ENCODE peak calls at places on chromosomes 3 and 15, in seven cellular contexts. One of them, this sample, is unnamed.

GRCh38 chr3:174442317-174442682 is 416.8 kb upstream of the NAALADL2 start:
- DNase-seq in H9: no peak
- DNase-seq in mesenchymal stem cell: no peak
- DNase-seq in trophoblast cell: no peak
- DNase-seq in mesendoderm: no peak
- DNase-seq in H1: no peak
- DNase-seq in IMR-90: no peak
- DNase-seq in this sample: no peak

GRCh38 chr15:60414016-60414682 is 16.4 kb upstream of the ANXA2 start:
- DNase-seq in mesendoderm: no peak
- DNase-seq in mesenchymal stem cell: peak
- DNase-seq in IMR-90: peak
- DNase-seq in H1: no peak
- DNase-seq in trophoblast cell: peak
- DNase-seq in H9: no peak
- DNase-seq in this sample: no peak

GRCh38 chr3:55620361-55621025 is 133.4 kb upstream of the WNT5A start:
- DNase-seq in H9: peak
- DNase-seq in mesenchymal stem cell: peak
- DNase-seq in H1: no peak
- DNase-seq in IMR-90: peak
- DNase-seq in trophoblast cell: peak
- DNase-seq in mesendoderm: peak
- DNase-seq in this sample: no peak

GRCh38 chr15:101448336-101448735 is 41.2 kb downstream of the PCSK6 start:
- DNase-seq in H9: no peak
- DNase-seq in mesenchymal stem cell: no peak
- DNase-seq in mesendoderm: no peak
- DNase-seq in IMR-90: no peak
- DNase-seq in H1: no peak
- DNase-seq in trophoblast cell: no peak
- DNase-seq in this sample: no peak

GRCh38 chr3:133933097-133934024 is 37.7 kb upstream of the RAB6B start:
- DNase-seq in IMR-90: no peak
- DNase-seq in H1: peak
- DNase-seq in mesenchymal stem cell: no peak
- DNase-seq in trophoblast cell: peak
- DNase-seq in mesendoderm: no peak
- DNase-seq in H9: peak
- DNase-seq in this sample: no peak

GRCh38 chr15:90184119-90184785 is 16.9 kb upstream of the SEMA4B start:
- DNase-seq in mesendoderm: no peak
- DNase-seq in mesenchymal stem cell: peak
- DNase-seq in H9: peak
- DNase-seq in IMR-90: no peak
- DNase-seq in trophoblast cell: peak
- DNase-seq in H1: no peak
- DNase-seq in this sample: no peak

GRCh38 chr3:38283810-38284775 is 2.0 kb downstream of the SLC22A14 start:
- DNase-seq in mesendoderm: no peak
- DNase-seq in H1: no peak
- DNase-seq in trophoblast cell: no peak
- DNase-seq in H9: no peak
- DNase-seq in mesenchymal stem cell: no peak
- DNase-seq in IMR-90: peak
- DNase-seq in this sample: no peak

GRCh38 chr3:152942366-152942765 is 107.4 kb downstream of the P2RY1 start:
- DNase-seq in trophoblast cell: no peak
- DNase-seq in H1: no peak
- DNase-seq in mesendoderm: no peak
- DNase-seq in mesenchymal stem cell: peak
- DNase-seq in H9: no peak
- DNase-seq in IMR-90: no peak
- DNase-seq in this sample: no peak

GRCh38 chr15:81213982-81214381 is 17.3 kb downstream of the IL16 start:
- DNase-seq in H9: no peak
- DNase-seq in trophoblast cell: no peak
- DNase-seq in H1: no peak
- DNase-seq in mesendoderm: no peak
- DNase-seq in mesenchymal stem cell: no peak
- DNase-seq in IMR-90: no peak
- DNase-seq in this sample: no peak

GRCh38 chr15:81215531-81215930 is 18.9 kb downstream of the IL16 start:
- DNase-seq in mesenchymal stem cell: no peak
- DNase-seq in IMR-90: no peak
- DNase-seq in H1: no peak
- DNase-seq in mesendoderm: no peak
- DNase-seq in H9: no peak
- DNase-seq in trophoblast cell: no peak
- DNase-seq in this sample: no peak

GRCh38 chr15:81215983-81216382 is 19.3 kb downstream of the IL16 start:
- DNase-seq in IMR-90: no peak
- DNase-seq in H9: no peak
- DNase-seq in H1: no peak
- DNase-seq in trophoblast cell: no peak
- DNase-seq in mesendoderm: no peak
- DNase-seq in mesenchymal stem cell: no peak
- DNase-seq in this sample: no peak

GRCh38 chr15:81211376-81211775 is 14.7 kb downstream of the IL16 start:
- DNase-seq in mesendoderm: no peak
- DNase-seq in H1: no peak
- DNase-seq in IMR-90: no peak
- DNase-seq in H9: no peak
- DNase-seq in mesenchymal stem cell: no peak
- DNase-seq in trophoblast cell: no peak
- DNase-seq in this sample: no peak

DNA sequence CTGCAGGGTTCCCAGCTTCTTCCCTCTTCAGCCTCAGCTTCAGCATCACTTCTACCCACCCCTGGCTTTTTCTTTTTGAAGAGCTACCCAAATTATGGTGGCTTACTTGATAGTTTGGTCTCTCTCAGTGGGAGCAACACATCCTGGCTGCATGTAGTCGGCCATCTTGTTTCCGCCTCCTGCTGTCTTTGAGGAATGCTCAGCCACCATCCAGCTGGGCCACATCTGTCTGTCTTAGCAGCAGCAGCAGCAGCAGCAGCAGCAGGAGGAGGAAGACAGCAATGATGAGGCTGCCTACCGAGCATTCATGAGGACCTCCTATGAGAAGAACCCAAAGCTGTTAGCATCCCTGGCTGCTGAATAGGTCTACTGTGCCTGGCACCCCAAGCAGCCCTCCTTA is 19.7 kb downstream of the IL16 start:
- DNase-seq in mesenchymal stem cell: no peak
- DNase-seq in H1: no peak
- DNase-seq in H9: peak
- DNase-seq in IMR-90: no peak
- DNase-seq in trophoblast cell: no peak
- DNase-seq in mesendoderm: peak
- DNase-seq in this sample: no peak
- H2AK5ac ChIP-seq in mesenchymal stem cell: no peak
- H2AK5ac ChIP-seq in H1: no peak
- H2AK5ac ChIP-seq in H9: no peak
- H2AK5ac ChIP-seq in IMR-90: no peak
- H2AK5ac ChIP-seq in trophoblast cell: no peak
- H2AK5ac ChIP-seq in mesendoderm: no peak
- H2AK5ac ChIP-seq in this sample: no peak

GRCh38 chr3:138496436-138496835 is 62.0 kb downstream of the ESYT3 start:
- DNase-seq in H1: no peak
- DNase-seq in trophoblast cell: no peak
- DNase-seq in mesendoderm: no peak
- DNase-seq in H9: no peak
- DNase-seq in IMR-90: no peak
- DNase-seq in mesenchymal stem cell: no peak
- DNase-seq in this sample: no peak

GRCh38 chr3:138493804-138494606 is 59.6 kb downstream of the ESYT3 start:
- DNase-seq in mesendoderm: no peak
- DNase-seq in mesenchymal stem cell: peak
- DNase-seq in H9: no peak
- DNase-seq in H1: no peak
- DNase-seq in IMR-90: peak
- DNase-seq in trophoblast cell: peak
- DNase-seq in this sample: no peak

GRCh38 chr3:138494607-138494929 is 60.2 kb downstream of the ESYT3 start:
- DNase-seq in trophoblast cell: no peak
- DNase-seq in mesenchymal stem cell: no peak
- DNase-seq in H1: no peak
- DNase-seq in mesendoderm: no peak
- DNase-seq in IMR-90: no peak
- DNase-seq in H9: no peak
- DNase-seq in this sample: no peak

GRCh38 chr3:138492980-138493675 is 58.7 kb downstream of the ESYT3 start:
- DNase-seq in mesenchymal stem cell: no peak
- DNase-seq in H9: no peak
- DNase-seq in mesendoderm: no peak
- DNase-seq in H1: no peak
- DNase-seq in IMR-90: no peak
- DNase-seq in trophoblast cell: no peak
- DNase-seq in this sample: no peak

GRCh38 chr3:138491971-138492370 is 57.6 kb downstream of the ESYT3 start:
- DNase-seq in mesendoderm: no peak
- DNase-seq in H1: no peak
- DNase-seq in IMR-90: no peak
- DNase-seq in trophoblast cell: no peak
- DNase-seq in H9: no peak
- DNase-seq in mesenchymal stem cell: no peak
- DNase-seq in this sample: no peak
- H2AK5ac ChIP-seq in mesendoderm: no peak
- H2AK5ac ChIP-seq in H1: no peak
- H2AK5ac ChIP-seq in IMR-90: no peak
- H2AK5ac ChIP-seq in trophoblast cell: no peak
- H2AK5ac ChIP-seq in H9: no peak
- H2AK5ac ChIP-seq in mesenchymal stem cell: no peak
- H2AK5ac ChIP-seq in this sample: no peak

GRCh38 chr3:20657566-20657965 is 471.6 kb upstream of the SGO1 start:
- DNase-seq in trophoblast cell: no peak
- DNase-seq in IMR-90: no peak
- DNase-seq in mesenchymal stem cell: no peak
- DNase-seq in H1: no peak
- DNase-seq in H9: no peak
- DNase-seq in mesendoderm: no peak
- DNase-seq in this sample: no peak
- H2AK5ac ChIP-seq in trophoblast cell: no peak
- H2AK5ac ChIP-seq in IMR-90: no peak
- H2AK5ac ChIP-seq in mesenchymal stem cell: no peak
- H2AK5ac ChIP-seq in H1: no peak
- H2AK5ac ChIP-seq in H9: no peak
- H2AK5ac ChIP-seq in mesendoderm: no peak
- H2AK5ac ChIP-seq in this sample: no peak

GRCh38 chr3:41682996-41683395 is 278.9 kb downstream of the ULK4 start:
- DNase-seq in H9: no peak
- DNase-seq in IMR-90: peak
- DNase-seq in trophoblast cell: peak
- DNase-seq in H1: no peak
- DNase-seq in mesendoderm: no peak
- DNase-seq in mesenchymal stem cell: peak
- DNase-seq in this sample: no peak
- H2AK5ac ChIP-seq in H9: no peak
- H2AK5ac ChIP-seq in IMR-90: peak
- H2AK5ac ChIP-seq in trophoblast cell: no peak
- H2AK5ac ChIP-seq in H1: no peak
- H2AK5ac ChIP-seq in mesendoderm: no peak
- H2AK5ac ChIP-seq in mesenchymal stem cell: peak
- H2AK5ac ChIP-seq in this sample: no peak

This sample was measured in neuronal stem cell.